ENCODE peak calls at places on chromosomes 16 and 17, in ten cellular contexts. K is left ventricle myocardium inferior, Z is heart right ventricle, D is stomach, C is HL-60, F is aorta, W is Peyer's patch, I is AG04450, U is heart left ventricle, O is IMR-90. P is an unnamed sample.

GRCh38 chr17:35242158-35242804 is 591 bp upstream of the SLFN5 start:
- DNase-seq in K (peak), Z (peak), D (peak), C (no peak), F (peak), W (peak), I (no peak), U (peak), O (peak), P (peak)

GRCh38 chr16:82074019-82074558 is 39.0 kb downstream of the HSD17B2 start:
- DNase-seq in K (no peak), Z (no peak), D (no peak), C (no peak), F (no peak), W (no peak), I (no peak), U (no peak), O (no peak), P (no peak)

GRCh38 chr17:61072648-61073047 is 327.0 kb upstream of the TBX2 start:
- DNase-seq in K (no peak), Z (no peak), D (no peak), C (no peak), F (no peak), W (no peak), I (no peak), U (no peak), O (no peak), P (no peak)

GRCh38 chr17:45273551-45273957 is 11.7 kb upstream of the SPATA32 start:
- DNase-seq in K (no peak), Z (no peak), D (no peak), C (no peak), F (no peak), W (no peak), I (no peak), U (no peak), O (no peak), P (no peak)

GRCh38 chr16:51875834-51876725 is 670.9 kb downstream of the TOX3 start:
- DNase-seq in K (no peak), Z (no peak), D (no peak), C (no peak), F (no peak), W (no peak), I (no peak), U (no peak), O (no peak), P (peak)

GRCh38 chr17:80991645-80992076 is at the start of gene CHMP6:
- DNase-seq in K (peak), Z (peak), D (peak), C (peak), F (peak), W (peak), I (peak), U (peak), O (peak), P (peak)

GRCh38 chr17:63402808-63403207 is 43.3 kb downstream of the CYB561 start:
- DNase-seq in K (no peak), Z (no peak), D (no peak), C (no peak), F (no peak), W (no peak), I (peak), U (no peak), O (peak), P (no peak)

GRCh38 chr17:39110435-39111136 is 40.9 kb downstream of the PLXDC1 start:
- DNase-seq in K (no peak), Z (no peak), D (peak), C (no peak), F (no peak), W (no peak), I (no peak), U (no peak), O (no peak), P (no peak)

GRCh38 chr17:41687828-41688640 is 651 bp upstream of the EIF1 start:
- DNase-seq in K (peak), Z (peak), D (peak), C (no peak), F (peak), W (peak), I (no peak), U (peak), O (peak), P (no peak)

GRCh38 chr16:6274366-6274765 is 1058.3 kb upstream of the RBFOX1 start:
- DNase-seq in K (no peak), Z (no peak), D (no peak), C (no peak), F (no peak), W (no peak), I (no peak), U (no peak), O (no peak), P (no peak)

GRCh38 chr17:51029568-51030463 is 90.9 kb downstream of the SPAG9 start:
- DNase-seq in K (no peak), Z (no peak), D (no peak), C (no peak), F (no peak), W (no peak), I (no peak), U (no peak), O (peak), P (peak)

GRCh38 chr17:1001640-1002411 is 4.9 kb downstream of the TIMM22 start:
- DNase-seq in K (no peak), Z (no peak), D (no peak), C (no peak), F (peak), W (no peak), I (no peak), U (no peak), O (peak), P (no peak)

GRCh38 chr16:1058216-1058615 is 14.3 kb upstream of the SSTR5 start:
- DNase-seq in K (no peak), Z (no peak), D (no peak), C (no peak), F (no peak), W (no peak), I (no peak), U (no peak), O (no peak), P (no peak)

DNA sequence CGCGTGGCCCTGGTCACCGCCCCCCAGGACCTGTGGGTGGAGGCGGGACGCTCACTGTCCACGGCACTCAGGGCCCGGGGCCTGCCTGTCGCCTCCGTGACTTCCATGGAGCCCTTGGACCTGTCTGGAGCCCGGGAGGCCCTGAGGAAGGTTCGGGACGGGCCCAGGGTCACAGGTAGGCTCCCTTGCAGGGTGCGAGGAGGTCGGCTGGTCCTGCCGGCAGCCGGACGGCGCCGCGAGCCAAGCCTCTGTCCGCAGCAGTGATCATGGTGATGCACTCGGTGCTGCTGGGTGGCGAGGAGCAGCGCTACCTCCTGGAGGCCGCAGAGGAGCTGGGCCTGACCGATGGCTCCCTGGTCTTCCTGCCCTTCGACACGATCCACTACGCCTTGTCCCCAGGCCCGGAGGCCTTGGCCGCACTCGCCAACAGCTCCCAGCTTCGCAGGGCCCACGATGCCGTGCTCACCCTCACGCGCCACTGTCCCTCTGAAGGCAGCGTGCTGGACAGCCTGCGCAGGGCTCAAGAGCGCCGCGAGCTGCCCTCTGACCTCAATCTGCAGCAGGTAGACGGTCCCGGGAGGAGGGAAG is 1.3 kb downstream of the GUCY2D start:
- DNase-seq in K (no peak), Z (no peak), D (no peak), C (no peak), F (no peak), W (no peak), I (no peak), U (no peak), O (no peak), P (no peak)
- H3K27ac ChIP-seq in K (no peak), Z (no peak), D (no peak), C (no peak), F (no peak), W (no peak), I (no peak), U (no peak), O (no peak), P (no peak)

GRCh38 chr17:28985950-28986713 is 19.7 kb downstream of the SEZ6 start:
- DNase-seq in K (no peak), Z (no peak), D (no peak), C (no peak), F (no peak), W (no peak), I (no peak), U (no peak), O (no peak), P (no peak)
- H3K27ac ChIP-seq in K (no peak), Z (no peak), D (no peak), C (no peak), F (no peak), W (no peak), I (no peak), U (no peak), O (no peak), P (no peak)

GRCh38 chr16:27248036-27248435 is 20.5 kb downstream of the NSMCE1 start:
- DNase-seq in K (no peak), Z (no peak), D (no peak), C (no peak), F (no peak), W (no peak), I (no peak), U (no peak), O (no peak), P (no peak)

GRCh38 chr16:27244363-27244755 is 24.2 kb downstream of the NSMCE1 start:
- DNase-seq in K (no peak), Z (no peak), D (no peak), C (no peak), F (no peak), W (no peak), I (no peak), U (no peak), O (no peak), P (no peak)

GRCh38 chr16:27246439-27246838 is 22.1 kb downstream of the NSMCE1 start:
- DNase-seq in K (no peak), Z (no peak), D (no peak), C (no peak), F (no peak), W (peak), I (no peak), U (no peak), O (no peak), P (no peak)

GRCh38 chr16:27243725-27244362 is 24.7 kb downstream of the NSMCE1 start:
- DNase-seq in K (no peak), Z (no peak), D (no peak), C (no peak), F (no peak), W (no peak), I (no peak), U (no peak), O (no peak), P (no peak)

GRCh38 chr16:27245276-27246231 is 23.0 kb downstream of the NSMCE1 start:
- DNase-seq in K (no peak), Z (no peak), D (no peak), C (no peak), F (peak), W (peak), I (no peak), U (no peak), O (peak), P (no peak)
- H3K27ac ChIP-seq in K (peak), Z (peak), D (peak), C (no peak), F (peak), W (peak), I (peak), U (peak), O (peak), P (no peak)

GRCh38 chr16:11543676-11544393 is 42.9 kb downstream of the LITAF start:
- DNase-seq in K (no peak), Z (no peak), D (no peak), C (no peak), F (no peak), W (no peak), I (no peak), U (no peak), O (no peak), P (no peak)

GRCh38 chr16:11542069-11542775 is 44.5 kb downstream of the LITAF start:
- DNase-seq in K (no peak), Z (no peak), D (no peak), C (no peak), F (no peak), W (no peak), I (no peak), U (no peak), O (peak), P (no peak)

GRCh38 chr16:11550651-11551498 is 35.8 kb downstream of the LITAF start:
- DNase-seq in K (no peak), Z (no peak), D (no peak), C (peak), F (no peak), W (no peak), I (no peak), U (no peak), O (no peak), P (no peak)

GRCh38 chr16:11547517-11547916 is 39.2 kb downstream of the LITAF start:
- DNase-seq in K (no peak), Z (no peak), D (no peak), C (no peak), F (no peak), W (no peak), I (no peak), U (no peak), O (no peak), P (no peak)

GRCh38 chr16:11546522-11547485 is 39.9 kb downstream of the LITAF start:
- DNase-seq in K (no peak), Z (no peak), D (no peak), C (no peak), F (no peak), W (no peak), I (peak), U (no peak), O (peak), P (no peak)
- H3K27ac ChIP-seq in K (peak), Z (no peak), D (no peak), C (no peak), F (no peak), W (peak), I (peak), U (no peak), O (peak), P (no peak)

DNA sequence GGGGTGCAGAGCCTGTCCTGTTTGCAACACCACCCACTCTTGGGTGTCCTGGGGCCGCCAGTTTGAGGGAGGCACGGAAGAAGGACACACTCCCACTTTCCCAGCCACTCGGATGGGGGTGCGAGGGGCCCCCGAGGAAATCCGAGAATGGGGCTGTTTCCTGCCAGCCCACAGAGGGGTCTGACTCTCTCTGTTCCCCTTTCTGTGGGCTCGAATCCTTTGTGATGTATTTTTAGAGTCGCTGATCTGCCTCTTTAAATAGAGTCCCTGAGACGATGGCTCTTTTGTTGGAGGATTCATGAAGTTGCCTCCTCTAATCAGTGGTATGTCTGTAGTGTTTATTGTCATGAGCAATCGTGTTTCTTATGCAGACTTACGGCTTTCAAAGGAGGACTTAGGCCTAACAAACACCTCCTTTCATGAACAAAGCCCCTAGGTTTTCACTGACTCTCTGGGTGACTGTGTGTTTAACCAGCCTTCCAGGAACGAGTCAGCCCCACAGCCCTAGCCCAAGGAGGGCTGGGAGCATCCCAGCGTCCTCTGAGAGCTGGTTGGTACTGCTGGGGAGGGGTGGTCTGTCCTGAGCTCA is 29.1 kb downstream of the CIBAR2 start:
- DNase-seq in K (no peak), Z (no peak), D (no peak), C (no peak), F (no peak), W (no peak), I (no peak), U (no peak), O (peak), P (no peak)
- H3K27ac ChIP-seq in K (no peak), Z (no peak), D (no peak), C (no peak), F (no peak), W (peak), I (no peak), U (no peak), O (no peak), P (no peak)

P was measured in SJSA1.